ENCODE peak calls at places on chromosomes 11 and 22, in five cellular contexts. I is AG09309, L is HCT116, J is AG10803, O is endothelial cell of umbilical vein. Z is an unnamed sample.
A peak's percentile ranks its signal among the peaks of the same experiment; 100 is the strongest.

GRCh38 chr11:62919476-62919875 is 1.7 kb downstream of the CHRM1 start:
- DNase-seq in L (no peak), I (no peak), J (no peak), O (no peak), Z (no peak)

GRCh38 chr11:11075515-11076171 is 217.8 kb upstream of the ZBED5 start:
- DNase-seq in O (no peak), L (no peak), J (no peak), I (no peak), Z (no peak)

GRCh38 chr11:47270331-47271271 is 668 bp downstream of the MADD start:
- DNase-seq in L (no peak), O (peak; percentile 26), J (peak; percentile 55), I (no peak), Z (no peak)

GRCh38 chr11:92527467-92527866 is 302.8 kb downstream of the FAT3 start:
- DNase-seq in I (no peak), L (no peak), J (peak; percentile 52), O (no peak), Z (no peak)

GRCh38 chr11:111408789-111409727 is 30.0 kb upstream of the POU2AF1 start:
- DNase-seq in I (no peak), O (no peak), J (peak; percentile 38), L (no peak), Z (no peak)

GRCh38 chr11:26931248-26931631 is 62.7 kb upstream of the FIBIN start:
- DNase-seq in O (no peak), J (peak; percentile 94), I (no peak), L (no peak), Z (no peak)

GRCh38 chr11:79637219-79637618 is 196.4 kb upstream of the TENM4 start:
- DNase-seq in L (no peak), O (no peak), I (no peak), J (no peak), Z (no peak)

GRCh38 chr11:120608760-120609211 is 97.2 kb downstream of the GRIK4 start:
- DNase-seq in I (peak; percentile 8), J (peak; percentile 40), L (no peak), O (no peak), Z (no peak)

GRCh38 chr11:18106688-18107087 is 806 bp upstream of the SAAL1 start:
- DNase-seq in L (no peak), J (no peak), I (no peak), O (peak; percentile 6), Z (no peak)

GRCh38 chr11:134586726-134587125 is 174.7 kb upstream of the B3GAT1 start:
- DNase-seq in O (no peak), L (no peak), I (no peak), J (no peak), Z (no peak)

GRCh38 chr11:1053121-1053901 is 16.8 kb upstream of the MUC6 start:
- DNase-seq in L (no peak), O (no peak), I (no peak), J (peak; percentile 5), Z (no peak)

GRCh38 chr11:111427471-111427912 is 48.4 kb upstream of the POU2AF1 start:
- DNase-seq in I (no peak), J (no peak), L (no peak), O (no peak), Z (no peak)

GRCh38 chr11:86523738-86524602 is 148.4 kb downstream of the ME3 start:
- DNase-seq in J (peak; percentile 79), I (no peak), O (peak; percentile 99), L (peak; percentile 91), Z (no peak)

GRCh38 chr11:131300304-131300703 is 70.1 kb upstream of the NTM start:
- DNase-seq in L (no peak), I (no peak), J (no peak), O (no peak), Z (no peak)

GRCh38 chr22:46587067-46587471 is 33.1 kb upstream of the GRAMD4 start:
- DNase-seq in I (no peak), O (no peak), L (no peak), J (no peak), Z (no peak)

GRCh38 chr11:65662247-65662801 is 392 bp downstream of the RELA start:
- DNase-seq in O (peak; percentile 60), I (no peak), L (no peak), J (no peak), Z (no peak)

GRCh38 chr11:4891996-4892640 is 10.4 kb downstream of the OR51T1 start:
- DNase-seq in O (no peak), L (no peak), J (peak; percentile 82), I (no peak), Z (no peak)

GRCh38 chr11:134374171-134374570 is 37.9 kb downstream of the B3GAT1 start:
- DNase-seq in L (no peak), O (no peak), I (no peak), J (no peak), Z (no peak)

GRCh38 chr11:12216542-12217422 is 106.4 kb downstream of the MICAL2 start:
- DNase-seq in L (no peak), J (no peak), O (peak; percentile 48), I (no peak), Z (no peak)

GRCh38 chr11:74019104-74019738 is 10.3 kb upstream of the UCP3 start:
- DNase-seq in O (no peak), J (no peak), L (no peak), I (no peak), Z (no peak)

GRCh38 chr22:17769013-17769715 is 5.1 kb downstream of the BID start:
- DNase-seq in O (no peak), J (no peak), I (no peak), L (no peak), Z (no peak)

GRCh38 chr11:23359297-23359696 is 499.0 kb upstream of the CCDC179 start:
- DNase-seq in J (peak; percentile 68), O (peak; percentile 91), I (peak; percentile 35), L (no peak), Z (no peak)

GRCh38 chr22:32326647-32327046 is 31.0 kb upstream of the RFPL3 start:
- DNase-seq in L (no peak), J (no peak), O (no peak), I (no peak), Z (no peak)

GRCh38 chr11:79809487-79809886 is 368.7 kb upstream of the TENM4 start:
- DNase-seq in J (no peak), L (no peak), I (no peak), O (no peak), Z (no peak)

GRCh38 chr11:68579455-68579854 is 104.9 kb upstream of the GAL start:
- DNase-seq in J (no peak), I (no peak), O (no peak), L (no peak), Z (no peak)

GRCh38 chr11:5808500-5809121 is at the start of gene OR52N2:
- DNase-seq in J (peak; percentile 65), I (peak; percentile 29), O (peak; percentile 72), L (peak; percentile 61), Z (peak; percentile 50)

GRCh38 chr11:105000167-105000566 is 22.8 kb downstream of the CASP5 start:
- DNase-seq in O (no peak), I (no peak), L (peak; percentile 37), J (peak; percentile 5), Z (no peak)

GRCh38 chr11:66268953-66269906 is 791 bp downstream of the RAB1B start:
- DNase-seq in I (no peak), O (peak; percentile 34), L (no peak), J (peak; percentile 54), Z (no peak)

GRCh38 chr11:86274503-86274902 is 27.5 kb upstream of the HIKESHI start:
- DNase-seq in L (no peak), O (no peak), J (no peak), I (no peak), Z (peak; percentile 27)

GRCh38 chr11:43549624-43550023 is 130.9 kb upstream of the HSD17B12 start:
- DNase-seq in J (no peak), O (no peak), I (no peak), L (no peak), Z (no peak)

GRCh38 chr11:43547411-43547718 is 133.2 kb upstream of the HSD17B12 start:
- DNase-seq in I (no peak), J (no peak), L (no peak), O (no peak), Z (no peak)

GRCh38 chr11:43546561-43547410 is 133.8 kb upstream of the HSD17B12 start:
- DNase-seq in O (no peak), I (no peak), J (no peak), L (no peak), Z (no peak)

GRCh38 chr11:43548921-43549320 is 131.6 kb upstream of the HSD17B12 start:
- DNase-seq in J (no peak), L (no peak), O (no peak), I (no peak), Z (no peak)

DNA sequence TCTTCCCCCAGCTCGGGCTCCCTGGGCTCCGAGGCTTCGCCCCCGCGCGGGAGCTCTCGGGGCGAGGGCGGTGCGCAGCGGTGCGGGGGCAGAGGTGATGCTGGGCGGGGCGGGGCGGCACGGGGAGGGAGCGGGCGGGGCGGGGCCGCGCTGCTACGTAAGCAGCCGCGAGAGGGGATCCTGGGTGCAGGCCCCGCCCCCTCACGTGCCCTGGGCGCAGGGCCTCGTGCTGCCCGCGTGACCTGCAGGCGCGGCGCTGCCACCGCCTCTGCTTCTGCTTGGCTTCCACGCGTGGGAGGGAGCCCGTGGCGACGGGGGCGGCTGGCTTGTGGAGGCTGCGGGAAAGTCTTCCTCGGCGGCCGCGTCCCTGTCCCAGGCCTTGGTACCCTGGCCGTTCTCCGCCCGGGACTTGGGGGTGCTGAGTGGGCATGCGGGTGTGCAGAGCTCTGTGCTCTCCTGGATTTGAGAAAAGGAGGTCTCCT is 132.6 kb upstream of the HSD17B12 start:
- DNase-seq in J (peak; percentile 5), O (no peak), L (no peak), I (no peak), Z (no peak)
- H3K4me3 ChIP-seq in J (no peak overlapping the region), O (no peak overlapping the region), L (no peak overlapping the region), I (no peak overlapping the region), Z (peak overlapping the region; percentile 37)

DNA sequence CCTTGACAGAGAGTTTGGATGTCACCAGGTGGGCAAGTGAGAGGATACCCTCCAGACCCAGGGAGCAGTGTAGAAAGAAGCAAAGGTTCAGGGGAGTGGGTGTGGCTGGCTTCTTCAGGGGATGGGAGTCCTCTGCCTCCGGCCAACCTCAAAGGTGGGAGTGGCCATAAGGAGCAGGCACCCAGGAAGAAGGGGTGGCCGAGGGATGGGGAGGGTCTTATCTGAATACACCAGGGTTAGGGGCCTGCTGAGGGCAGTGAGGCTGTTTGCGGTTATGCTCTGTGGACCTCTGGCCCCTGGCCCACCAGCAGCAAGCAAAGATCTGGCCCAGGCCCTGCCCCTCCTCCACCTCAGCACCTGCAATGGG is 6.2 kb downstream of the NFAM1 start:
- DNase-seq in J (no peak), O (no peak), L (no peak), I (no peak), Z (no peak)
- H3K4me3 ChIP-seq in J (no peak overlapping the region), O (no peak overlapping the region), L (no peak overlapping the region), I (no peak overlapping the region), Z (no peak overlapping the region)

GRCh38 chr11:35980646-35981402 is 37.0 kb downstream of the LDLRAD3 start:
- DNase-seq in J (no peak), L (no peak), O (peak; percentile 28), I (no peak), Z (no peak)

GRCh38 chr11:35983965-35984364 is 40.1 kb downstream of the LDLRAD3 start:
- DNase-seq in I (no peak), L (no peak), O (no peak), J (no peak), Z (no peak)

GRCh38 chr11:35978891-35979290 is 35.0 kb downstream of the LDLRAD3 start:
- DNase-seq in J (no peak), L (no peak), O (peak; percentile 76), I (no peak), Z (no peak)

GRCh38 chr11:35982061-35982460 is 38.2 kb downstream of the LDLRAD3 start:
- DNase-seq in O (no peak), L (no peak), J (no peak), I (no peak), Z (no peak)

GRCh38 chr11:35981581-35981980 is 37.7 kb downstream of the LDLRAD3 start:
- DNase-seq in O (peak; percentile 12), J (no peak), I (no peak), L (no peak), Z (no peak)
- H3K4me3 ChIP-seq in O (no peak overlapping the region), J (no peak overlapping the region), I (no peak overlapping the region), L (no peak overlapping the region), Z (no peak overlapping the region)

GRCh38 chr22:30004689-30005088 is 75.6 kb upstream of the HORMAD2 start:
- DNase-seq in L (no peak), J (peak; percentile 23), O (peak; percentile 18), I (no peak), Z (no peak)
- H3K4me3 ChIP-seq in L (no peak overlapping the region), J (no peak overlapping the region), O (no peak overlapping the region), I (no peak overlapping the region), Z (no peak overlapping the region)

Z was measured in iPS DF 6.9.